ENCODE peak calls at places on chromosomes 11 and 22, in four cellular contexts. O is stimulated activated CD4-positive, alpha-beta T cell treated with anti-CD3 and anti-CD28 coated beads, Interleukin-4, amount 100 ng/mL, for 48 hours; K is lung; H is H9. L is an unnamed sample.
A peak's percentile ranks its signal among the peaks of the same experiment; 100 is the strongest.

GRCh38 chr22:37484115-37485005 is 1.8 kb downstream of the MFNG start:
- DNase-seq in O (peak; percentile 70), K (peak; percentile 72), H (no peak), L (peak; percentile 74)

GRCh38 chr11:69205125-69205928 is 49.6 kb downstream of the SMIM38 start:
- DNase-seq in O (no peak), K (no peak), H (no peak), L (no peak)

GRCh38 chr22:32325811-32326237 is 31.8 kb upstream of the RFPL3 start:
- DNase-seq in O (no peak), K (no peak), H (peak; percentile 81), L (peak; percentile 9)

GRCh38 chr11:103807806-103808205 is 228.6 kb upstream of the DDI1 start:
- DNase-seq in O (no peak), K (no peak), H (no peak), L (no peak)

GRCh38 chr22:43094085-43094484 is 4.9 kb upstream of the TTLL1 start:
- DNase-seq in O (no peak), K (no peak), H (peak; percentile 57), L (no peak)

GRCh38 chr11:39786281-39786680 is 1673.2 kb downstream of the LRRC4C start:
- DNase-seq in O (no peak), K (no peak), H (no peak), L (no peak)

GRCh38 chr22:19177164-19178064 is 1.1 kb downstream of the SLC25A1 start:
- DNase-seq in O (no peak), K (no peak), H (no peak), L (no peak)

GRCh38 chr11:16806791-16807190 is 68.3 kb downstream of the C11orf58 start:
- DNase-seq in O (no peak), K (no peak), H (no peak), L (no peak)

GRCh38 chr11:86118201-86118600 is 49.3 kb upstream of the PICALM start:
- DNase-seq in O (no peak), K (no peak), H (no peak), L (no peak)

GRCh38 chr11:117919326-117920275 is 9.6 kb downstream of the TMPRSS13 start:
- DNase-seq in O (no peak), K (no peak), H (no peak), L (no peak)

GRCh38 chr11:130816516-130816915 is 99.8 kb downstream of the SNX19 start:
- DNase-seq in O (no peak), K (no peak), H (no peak), L (no peak)

GRCh38 chr11:34213366-34213765 is 107.9 kb downstream of the NAT10 start:
- DNase-seq in O (no peak), K (no peak), H (no peak), L (no peak)

GRCh38 chr11:63858628-63859550 is 20.0 kb downstream of the MARK2 start:
- DNase-seq in O (no peak), K (no peak), H (no peak), L (no peak)

GRCh38 chr11:108497317-108498045 is 703 bp downstream of the POGLUT3 start:
- DNase-seq in O (peak; percentile 50), K (peak; percentile 87), H (peak; percentile 91), L (peak; percentile 89)

GRCh38 chr11:61543606-61544306 is 35.2 kb downstream of the LRRC10B start:
- DNase-seq in O (no peak), K (no peak), H (no peak), L (no peak)

GRCh38 chr11:121249039-121249663 is 43.4 kb upstream of the SC5D start:
- DNase-seq in O (no peak), K (no peak), H (no peak), L (no peak)

GRCh38 chr11:118911113-118911879 is 14.4 kb downstream of the BCL9L start:
- DNase-seq in O (no peak), K (no peak), H (peak; percentile 57), L (peak; percentile 58)

GRCh38 chr11:20116825-20117224 is 43.5 kb downstream of the DBX1 start:
- DNase-seq in O (no peak), K (no peak), H (no peak), L (no peak)

GRCh38 chr11:128766687-128767086 is 72.8 kb downstream of the FLI1 start:
- DNase-seq in O (no peak), K (no peak), H (no peak), L (no peak)

GRCh38 chr11:206516-207212 is 535 bp downstream of the BET1L start:
- DNase-seq in O (no peak), K (peak; percentile 28), H (no peak), L (no peak)

GRCh38 chr11:64295760-64296159 is 4.4 kb upstream of the CATSPERZ start:
- DNase-seq in O (no peak), K (no peak), H (no peak), L (no peak)

GRCh38 chr11:695606-696381 is at the start of gene TMEM80:
- DNase-seq in O (peak; percentile 98), K (peak; percentile 99), H (peak; percentile 98), L (peak; percentile 99)

GRCh38 chr11:125976156-125976555 is 30.3 kb downstream of the VSIG10L2 start:
- DNase-seq in O (no peak), K (no peak), H (no peak), L (no peak)

GRCh38 chr11:68282141-68282860 is 10.5 kb upstream of the C11orf24 start:
- DNase-seq in O (no peak), K (no peak), H (no peak), L (no peak)

GRCh38 chr11:118872403-118872821 is 11.3 kb upstream of the CXCR5 start:
- DNase-seq in O (peak; percentile 45), K (no peak), H (no peak), L (no peak)

GRCh38 chr11:121829159-121829643 is 286.8 kb downstream of the BLID start:
- DNase-seq in O (no peak), K (no peak), H (no peak), L (no peak)

GRCh38 chr11:73175551-73176144 is 33.5 kb upstream of the FCHSD2 start:
- DNase-seq in O (no peak), K (no peak), H (no peak), L (no peak)

GRCh38 chr11:11992257-11992690 is 16.2 kb downstream of the DKK3 start:
- DNase-seq in O (no peak), K (no peak), H (no peak), L (no peak)

GRCh38 chr22:19043111-19044085 is 78.8 kb downstream of the DGCR2 start:
- DNase-seq in O (no peak), K (no peak), H (no peak), L (no peak)

GRCh38 chr22:48782817-48783511 is 1044.7 kb downstream of the BRD1 start:
- DNase-seq in O (no peak), K (peak; percentile 16), H (peak; percentile 59), L (no peak)

GRCh38 chr22:45268167-45268957 is 16.4 kb upstream of the UPK3A start:
- DNase-seq in O (no peak), K (no peak), H (peak; percentile 97), L (no peak)

GRCh38 chr11:133249065-133249464 is 283.2 kb downstream of the OPCML start:
- DNase-seq in O (no peak), K (no peak), H (no peak), L (no peak)

GRCh38 chr11:113574586-113574985 is 99.4 kb upstream of the DRD2 start:
- DNase-seq in O (no peak), K (no peak), H (no peak), L (no peak)

GRCh38 chr22:29310863-29311339 is 4.5 kb downstream of the GAS2L1 start:
- DNase-seq in O (peak; percentile 58), K (peak; percentile 94), H (peak; percentile 84), L (peak; percentile 98)

GRCh38 chr11:64415286-64415685 is 56.3 kb downstream of the RPS6KA4 start:
- DNase-seq in O (no peak), K (no peak), H (no peak), L (no peak)

GRCh38 chr11:955154-956049 is 29.7 kb downstream of the AP2A2 start:
- DNase-seq in O (no peak), K (no peak), H (no peak), L (no peak)

GRCh38 chr11:78961186-78961782 is 386.6 kb upstream of the NARS2 start:
- DNase-seq in O (no peak), K (peak; percentile 41), H (peak; percentile 87), L (peak; percentile 58)

GRCh38 chr11:18650859-18651557 is 16.9 kb upstream of the SPTY2D1 start:
- DNase-seq in O (peak; percentile 20), K (peak; percentile 40), H (peak; percentile 82), L (no peak)

GRCh38 chr22:16774911-16775529 is 50.2 kb downstream of the XKR3 start:
- DNase-seq in O (no peak), K (no peak), H (no peak), L (no peak)